ENCODE peak calls at places on chromosomes 3 and 15, in five cellular contexts. R is psoas muscle, N is ovary, U is spleen, X is sigmoid colon. W is an unnamed sample.

GRCh38 chr15:37289109-37289765 is 188.9 kb upstream of the MEIS2 start:
- DNase-seq in R (no peak), N (no peak), U (no peak), X (no peak), W (peak; percentile 2)

GRCh38 chr3:10703875-10704274 is 112.2 kb upstream of the SLC6A11 start:
- DNase-seq in R (no peak), N (no peak), U (no peak), X (no peak), W (peak; percentile 39)

GRCh38 chr3:147356909-147357733 is 49.2 kb downstream of the ZIC4 start:
- DNase-seq in R (no peak), N (no peak), U (no peak), X (no peak), W (no peak)

GRCh38 chr15:41856262-41856661 is 17.6 kb downstream of the PLA2G4B start:
- DNase-seq in R (no peak), N (no peak), U (no peak), X (no peak), W (no peak)

GRCh38 chr3:2838533-2839157 is 271.5 kb downstream of the IL5RA start:
- DNase-seq in R (no peak), N (no peak), U (no peak), X (no peak), W (no peak)

GRCh38 chr3:46943237-46944187 is 33.0 kb downstream of the CCDC12 start:
- DNase-seq in R (no peak), N (no peak), U (peak; percentile 47), X (no peak), W (no peak)

GRCh38 chr3:47685037-47685436 is 96.7 kb downstream of the SMARCC1 start:
- DNase-seq in R (no peak), N (no peak), U (no peak), X (no peak), W (no peak)

GRCh38 chr3:197168606-197169005 is 129.8 kb downstream of the DLG1 start:
- DNase-seq in R (no peak), N (no peak), U (no peak), X (no peak), W (peak; percentile 56)

GRCh38 chr15:53658827-53659226 is 100.6 kb downstream of the WDR72 start:
- DNase-seq in R (no peak), N (no peak), U (no peak), X (no peak), W (no peak)

GRCh38 chr3:147945968-147946519 is 536.9 kb downstream of the ZIC1 start:
- DNase-seq in R (peak; percentile 16), N (no peak), U (no peak), X (peak; percentile 69), W (peak; percentile 96)

GRCh38 chr15:91530951-91531582 is 322.4 kb upstream of the SLCO3A1 start:
- DNase-seq in R (no peak), N (no peak), U (no peak), X (no peak), W (no peak)

GRCh38 chr3:62562596-62562995 is 189.2 kb upstream of the FEZF2 start:
- DNase-seq in R (no peak), N (no peak), U (no peak), X (no peak), W (no peak)

GRCh38 chr15:68440136-68440535 is 8.2 kb upstream of the ITGA11 start:
- DNase-seq in R (no peak), N (no peak), U (no peak), X (no peak), W (no peak)

GRCh38 chr3:126510323-126510910 is 7.2 kb downstream of the UROC1 start:
- DNase-seq in R (peak; percentile 7), N (no peak), U (peak; percentile 54), X (peak; percentile 36), W (no peak)

GRCh38 chr3:186427627-186428026 is 65.6 kb upstream of the DGKG start:
- DNase-seq in R (no peak), N (no peak), U (no peak), X (no peak), W (peak; percentile 78)

GRCh38 chr15:44541282-44541958 is 4.5 kb downstream of the EIF3J start:
- DNase-seq in R (no peak), N (no peak), U (no peak), X (no peak), W (peak; percentile 71)

GRCh38 chr3:159882784-159883779 is 105.6 kb upstream of the IL12A start:
- DNase-seq in R (no peak), N (no peak), U (no peak), X (no peak), W (peak; percentile 65)

GRCh38 chr15:79092382-79092781 is 1.8 kb upstream of the RASGRF1 start:
- DNase-seq in R (no peak), N (no peak), U (no peak), X (no peak), W (no peak)

GRCh38 chr3:177418787-177419186 is 221.5 kb upstream of the TBL1XR1 start:
- DNase-seq in R (no peak), N (no peak), U (no peak), X (no peak), W (no peak)

GRCh38 chr15:82946155-82946701 is 6.3 kb downstream of the HOMER2 start:
- DNase-seq in R (no peak), N (no peak), U (no peak), X (no peak), W (no peak)

GRCh38 chr3:14289590-14290453 is 111.2 kb downstream of the LSM3 start:
- DNase-seq in R (no peak), N (peak; percentile 47), U (no peak), X (no peak), W (peak; percentile 84)

GRCh38 chr3:47715928-47716327 is 65.8 kb downstream of the SMARCC1 start:
- DNase-seq in R (peak; percentile 44), N (no peak), U (no peak), X (no peak), W (peak; percentile 86)

GRCh38 chr3:45715945-45716344 is 26.7 kb downstream of the SACM1L start:
- DNase-seq in R (no peak), N (no peak), U (no peak), X (no peak), W (peak; percentile 45)

GRCh38 chr3:45711936-45712335 is 22.7 kb downstream of the SACM1L start:
- DNase-seq in R (no peak), N (no peak), U (no peak), X (no peak), W (no peak)

GRCh38 chr3:45716790-45717336 is 27.7 kb downstream of the SACM1L start:
- DNase-seq in R (no peak), N (no peak), U (no peak), X (no peak), W (peak; percentile 4)

DNA sequence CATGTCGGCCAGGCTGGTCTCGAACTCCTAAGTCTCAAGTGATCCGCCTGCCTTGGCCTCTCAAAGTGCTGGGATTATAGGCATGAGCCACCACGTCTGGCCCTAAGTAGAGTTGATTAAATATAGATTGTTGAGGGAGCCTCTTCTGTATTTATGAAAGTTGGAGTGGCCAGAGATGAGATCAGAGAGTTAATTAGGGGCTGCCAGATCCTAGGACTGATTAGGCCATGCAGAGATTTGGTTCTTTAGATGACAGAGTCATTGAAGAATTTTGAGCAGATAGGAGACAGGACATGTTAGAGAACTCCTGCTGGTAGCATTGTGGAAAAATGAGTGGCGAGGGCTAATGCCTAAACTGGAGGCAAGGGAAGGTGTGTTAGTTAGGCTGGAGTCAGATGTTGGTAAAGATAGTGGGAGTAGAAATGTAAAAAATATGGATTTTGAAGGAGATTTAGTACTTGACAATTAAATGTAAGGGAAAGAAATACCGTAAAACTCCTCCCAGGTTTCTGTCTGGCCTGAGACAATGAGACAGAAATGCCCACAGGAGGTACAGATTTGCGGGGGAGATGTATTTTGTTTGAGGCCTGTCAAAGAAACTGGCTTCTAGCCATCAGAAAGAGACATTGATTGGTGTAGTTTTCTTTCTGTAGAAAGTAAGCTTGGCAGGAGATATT is 23.4 kb downstream of the SACM1L start:
- DNase-seq in R (no peak), N (no peak), U (no peak), X (no peak), W (no peak)
- H3K36me3 ChIP-seq in R (peaks cover 82% of the 10 kb centered on the region), N (no peaks in the 10 kb centered on the region), U (peaks cover 100% of the 10 kb centered on the region), X (peaks cover 92% of the 10 kb centered on the region), W (peaks cover 28% of the 10 kb centered on the region)

GRCh38 chr3:42043116-42043796 is 47.9 kb upstream of the TRAK1 start:
- DNase-seq in R (no peak), N (no peak), U (no peak), X (peak; percentile 69), W (peak; percentile 93)

GRCh38 chr3:42045719-42046243 is 45.4 kb upstream of the TRAK1 start:
- DNase-seq in R (no peak), N (no peak), U (no peak), X (no peak), W (no peak)

GRCh38 chr3:42037318-42037945 is 53.7 kb upstream of the TRAK1 start:
- DNase-seq in R (no peak), N (no peak), U (no peak), X (no peak), W (no peak)

DNA sequence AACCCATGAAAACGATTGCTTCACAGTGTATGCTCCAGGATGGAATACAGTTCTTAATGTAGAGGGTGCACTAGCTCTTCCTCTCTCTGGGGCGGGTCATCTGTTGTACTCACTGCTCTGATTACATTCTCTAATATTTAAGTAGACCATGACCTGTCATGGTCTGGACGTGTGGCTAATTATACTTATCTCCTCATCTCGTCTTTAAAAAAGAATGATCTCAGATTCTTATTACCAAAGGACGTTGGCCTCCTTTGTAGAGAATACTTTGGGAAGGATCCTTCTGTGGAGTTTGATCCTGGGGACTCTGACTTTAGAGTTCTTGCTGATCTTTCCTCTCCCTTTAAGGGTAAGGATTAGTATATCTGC is 48.4 kb upstream of the TRAK1 start:
- DNase-seq in R (no peak), N (no peak), U (no peak), X (no peak), W (no peak)
- H3K36me3 ChIP-seq in R (no peaks in the 10 kb centered on the region), N (no peaks in the 10 kb centered on the region), U (no peaks in the 10 kb centered on the region), X (no peaks in the 10 kb centered on the region), W (no peaks in the 10 kb centered on the region)

GRCh38 chr3:183745300-183746098 is 47.9 kb downstream of the YEATS2 start:
- DNase-seq in R (no peak), N (no peak), U (no peak), X (no peak), W (peak; percentile 22)
- H3K36me3 ChIP-seq in R (peaks cover 45% of the 10 kb centered on the region), N (no peaks in the 10 kb centered on the region), U (peaks cover 80% of the 10 kb centered on the region), X (peaks cover 27% of the 10 kb centered on the region), W (peaks cover 48% of the 10 kb centered on the region)

DNA sequence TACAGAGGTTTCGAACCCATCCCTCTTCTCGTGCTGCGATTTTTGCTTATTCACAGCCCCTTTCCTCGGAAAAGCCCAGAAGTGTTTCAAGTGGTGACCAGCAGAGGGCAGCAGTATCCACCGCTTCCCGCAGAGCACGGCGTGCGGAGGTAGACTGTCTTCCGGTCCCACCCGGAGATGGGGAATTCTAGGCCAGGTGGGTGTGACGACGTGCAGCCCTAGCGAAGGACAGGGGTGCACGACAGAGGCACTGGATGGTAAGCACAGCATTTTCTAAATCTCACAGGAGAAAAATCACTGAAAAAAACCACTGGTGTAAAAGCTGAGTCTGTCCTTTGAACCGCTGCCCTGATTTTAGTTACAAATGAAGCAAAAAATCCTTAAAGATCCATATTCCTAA is 7.4 kb upstream of the PSMD6 start:
- DNase-seq in R (peak; percentile 67), N (peak; percentile 67), U (peak; percentile 91), X (peak; percentile 82), W (peak; percentile 35)
- H3K36me3 ChIP-seq in R (no peaks in the 10 kb centered on the region), N (no peaks in the 10 kb centered on the region), U (no peaks in the 10 kb centered on the region), X (no peaks in the 10 kb centered on the region), W (no peaks in the 10 kb centered on the region)

W was measured in brain microvascular endothelial cell.